ENCODE peak calls at places on chromosome 1, in six cellular contexts. L is germinal center; F is T follicular helper cell; H is stimulated activated CD4-positive, alpha-beta T cell treated with anti-CD3 and anti-CD28 coated beads, Interleukin-2, amount 100 ng/mL, for 48 hours; Z is left cardiac atrium; G is stimulated activated CD8-positive, alpha-beta memory T cell treated with anti-CD3 and anti-CD28 coated beads, Interleukin-2, amount 100 ng/mL, for 48 hours. V is an unnamed sample.

GRCh38 chr1:233613252-233614172 is at the start of gene KCNK1:
- DNase-seq in L (no peak), F (no peak), H (no peak), Z (peak; percentile 77), G (no peak), V (peak; percentile 37)

GRCh38 chr1:44707112-44707881 is 23.7 kb downstream of the RNU5D-1 start:
- DNase-seq in L (no peak), F (no peak), H (no peak), Z (no peak), G (no peak), V (no peak)

GRCh38 chr1:117093870-117094621 is 27.5 kb downstream of the TRIM45 start:
- DNase-seq in L (peak; percentile 47), F (no peak), H (no peak), Z (no peak), G (no peak), V (no peak)

GRCh38 chr1:97427371-97427770 is 493.5 kb downstream of the DPYD start:
- DNase-seq in L (no peak), F (no peak), H (no peak), Z (no peak), G (no peak), V (no peak)

GRCh38 chr1:28412731-28413130 is 43.2 kb downstream of the PHACTR4 start:
- DNase-seq in L (no peak), F (no peak), H (no peak), Z (no peak), G (no peak), V (no peak)

GRCh38 chr1:154220970-154221814 is 437 bp downstream of the UBAP2L start:
- DNase-seq in L (peak; percentile 58), F (peak; percentile 70), H (peak; percentile 49), Z (peak; percentile 68), G (peak; percentile 45), V (peak; percentile 55)

GRCh38 chr1:245306628-245307410 is 152.0 kb downstream of the KIF26B start:
- DNase-seq in L (no peak), F (no peak), H (no peak), Z (no peak), G (no peak), V (no peak)

GRCh38 chr1:91578320-91579109 is 77.9 kb downstream of the CDC7 start:
- DNase-seq in L (no peak), F (no peak), H (no peak), Z (no peak), G (no peak), V (no peak)

GRCh38 chr1:61445269-61445825 is 279.6 kb downstream of the TM2D1 start:
- DNase-seq in L (no peak), F (no peak), H (no peak), Z (no peak), G (no peak), V (no peak)

V was measured in substantia nigra.